ENCODE peak calls at places on chromosomes 13 and 19, in five cellular contexts. X, Z, P, S and G are unnamed samples.

GRCh38 chr13:112446347-112446861 is 70.2 kb downstream of the SPACA7 start:
- DNase-seq in S (no peak), P (no peak), Z (no peak), X (no peak), G (no peak)

GRCh38 chr19:41563847-41564514 is 12.0 kb upstream of the CEACAM21 start:
- DNase-seq in S (no peak), P (no peak), X (no peak), Z (no peak), G (no peak)

GRCh38 chr19:4600082-4600481 is 39.2 kb upstream of the TNFAIP8L1 start:
- DNase-seq in S (no peak), X (no peak), Z (no peak), P (no peak), G (no peak)

GRCh38 chr13:27122036-27122435 is 49.6 kb downstream of the USP12 start:
- DNase-seq in X (no peak), S (no peak), P (no peak), Z (no peak), G (no peak)

GRCh38 chr19:1081301-1082164 is 13.6 kb downstream of the POLR2E start:
- DNase-seq in P (no peak), X (no peak), S (no peak), Z (no peak), G (peak)

GRCh38 chr13:85659493-85659892 is 139.7 kb downstream of the SLITRK6 start:
- DNase-seq in P (no peak), S (no peak), Z (no peak), X (no peak), G (no peak)

GRCh38 chr13:46962286-46962941 is 65.6 kb upstream of the HTR2A start:
- DNase-seq in Z (no peak), S (peak), P (no peak), X (no peak), G (no peak)

GRCh38 chr13:20940083-20940482 is 37.5 kb upstream of the XPO4 start:
- DNase-seq in P (no peak), S (peak), Z (no peak), X (no peak), G (no peak)

GRCh38 chr13:19984430-19985218 is 26.1 kb downstream of the ZMYM2 start:
- DNase-seq in S (peak), X (no peak), Z (no peak), P (no peak), G (no peak)

GRCh38 chr13:93446256-93446655 is 219.6 kb downstream of the GPC6 start:
- DNase-seq in P (no peak), S (no peak), X (no peak), Z (no peak), G (no peak)

GRCh38 chr13:95644611-95645052 is at the start of gene DZIP1:
- DNase-seq in X (no peak), S (peak), P (no peak), Z (peak), G (peak)

GRCh38 chr13:84037937-84038464 is 155.7 kb upstream of the SLITRK1 start:
- DNase-seq in X (no peak), Z (no peak), P (no peak), S (no peak), G (no peak)

GRCh38 chr13:97226013-97226412 is 3.9 kb downstream of the MBNL2 start:
- DNase-seq in P (no peak), X (no peak), Z (no peak), S (no peak), G (no peak)